ENCODE peak calls at places on chromosome 16, in six cellular contexts. G is stimulated activated CD8-positive, alpha-beta memory T cell treated with anti-CD3 and anti-CD28 coated beads, Interleukin-7, amount 100 ng/mL, for 1 hour; U is mucosa of gallbladder; C is left ventricle myocardium inferior; W is HS-5; E is lower leg skin. M is an unnamed sample.
A peak's percentile ranks its signal among the peaks of the same experiment; 100 is the strongest.

GRCh38 chr16:66427036-66427446 is at the start of gene BEAN1:
- DNase-seq in G (no peak), U (no peak), C (peak; percentile 36), W (no peak), E (peak; percentile 75), M (no peak)

GRCh38 chr16:287298-287811 is 4.4 kb downstream of the PDIA2 start:
- DNase-seq in G (no peak), U (no peak), C (no peak), W (no peak), E (no peak), M (no peak)

GRCh38 chr16:47058295-47059086 is 85.0 kb upstream of the DNAJA2 start:
- DNase-seq in G (no peak), U (peak; percentile 86), C (no peak), W (no peak), E (peak; percentile 76), M (peak; percentile 37)

GRCh38 chr16:86306046-86306644 is 204.2 kb upstream of the FOXF1 start:
- DNase-seq in G (no peak), U (no peak), C (no peak), W (no peak), E (no peak), M (no peak)

GRCh38 chr16:57096793-57097192 is 4.4 kb downstream of the CPNE2 start:
- DNase-seq in G (no peak), U (no peak), C (no peak), W (no peak), E (no peak), M (no peak)

GRCh38 chr16:67931712-67932461 is at the start of gene CTRL:
- DNase-seq in G (no peak), U (no peak), C (no peak), W (no peak), E (no peak), M (no peak)

GRCh38 chr16:74226361-74226979 is 70.1 kb upstream of the PSMD7 start:
- DNase-seq in G (no peak), U (no peak), C (no peak), W (peak; percentile 14), E (no peak), M (no peak)

GRCh38 chr16:3638916-3639644 is 15.4 kb upstream of the DNASE1 start:
- DNase-seq in G (no peak), U (no peak), C (no peak), W (no peak), E (peak; percentile 58), M (no peak)

GRCh38 chr16:2719328-2720062 is 529 bp downstream of the PRSS27 start:
- DNase-seq in G (no peak), U (peak; percentile 41), C (peak; percentile 33), W (no peak), E (no peak), M (no peak)

GRCh38 chr16:68776821-68777485 is 39.9 kb downstream of the CDH1 start:
- DNase-seq in G (no peak), U (no peak), C (no peak), W (no peak), E (no peak), M (no peak)

GRCh38 chr16:56357291-56357764 is 68.0 kb downstream of the AMFR start:
- DNase-seq in G (no peak), U (no peak), C (peak; percentile 7), W (no peak), E (peak; percentile 82), M (peak; percentile 60)

GRCh38 chr16:81522141-81522701 is 77.6 kb downstream of the CMIP start:
- DNase-seq in G (no peak), U (no peak), C (no peak), W (no peak), E (no peak), M (no peak)

GRCh38 chr16:71474864-71475263 is 12.8 kb upstream of the ZNF23 start:
- DNase-seq in G (no peak), U (no peak), C (no peak), W (peak; percentile 86), E (no peak), M (no peak)

GRCh38 chr16:29916979-29917378 is 9.0 kb downstream of the KCTD13 start:
- DNase-seq in G (no peak), U (no peak), C (no peak), W (no peak), E (no peak), M (peak; percentile 19)

GRCh38 chr16:10226672-10227306 is 44.6 kb upstream of the GRIN2A start:
- DNase-seq in G (no peak), U (no peak), C (no peak), W (no peak), E (no peak), M (no peak)

GRCh38 chr16:66058181-66058580 is 308.3 kb upstream of the CDH5 start:
- DNase-seq in G (no peak), U (no peak), C (no peak), W (no peak), E (no peak), M (no peak)

GRCh38 chr16:56354746-56355145 is 70.6 kb downstream of the AMFR start:
- DNase-seq in G (no peak), U (no peak), C (no peak), W (no peak), E (peak; percentile 82), M (peak; percentile 62)

GRCh38 chr16:72961115-72961832 is 86.7 kb downstream of the ZFHX3 start:
- DNase-seq in G (no peak), U (no peak), C (no peak), W (no peak), E (no peak), M (no peak)

GRCh38 chr16:72487283-72487682 is 315.3 kb upstream of the PMFBP1 start:
- DNase-seq in G (no peak), U (no peak), C (no peak), W (no peak), E (no peak), M (no peak)

GRCh38 chr16:11580451-11581086 is 6.2 kb downstream of the LITAF start:
- DNase-seq in G (no peak), U (no peak), C (peak; percentile 9), W (no peak), E (no peak), M (no peak)

GRCh38 chr16:51383909-51384308 is 232.8 kb upstream of the SALL1 start:
- DNase-seq in G (no peak), U (no peak), C (no peak), W (no peak), E (no peak), M (no peak)

GRCh38 chr16:53091508-53092211 is 36.9 kb downstream of the CHD9 start:
- DNase-seq in G (no peak), U (no peak), C (peak; percentile 67), W (peak; percentile 43), E (peak; percentile 90), M (no peak)

GRCh38 chr16:63005356-63005755 is 969.1 kb upstream of the CDH8 start:
- DNase-seq in G (no peak), U (no peak), C (no peak), W (no peak), E (no peak), M (no peak)